ENCODE peak calls at places on chromosomes 12 and 14, in eight cellular contexts. N is Panc1; E is tibial artery; X is tibial nerve; C is left lung; J is sigmoid colon; Y is CD4-positive, CD25-positive, alpha-beta regulatory T cell; I is psoas muscle. D is an unnamed sample. For H3K4me1, the result is how much of the 10 kb centered on the place peaks cover.

GRCh38 chr12:107584523-107584922 is 101.1 kb upstream of the PWP1 start:
- DNase-seq in N (no peak), E (no peak), X (no peak), C (no peak), J (no peak), Y (no peak), I (no peak), D (no peak)

GRCh38 chr14:75824328-75824727 is 157.5 kb downstream of the TGFB3 start:
- DNase-seq in N (no peak), E (no peak), X (no peak), C (no peak), J (no peak), Y (no peak), I (no peak), D (no peak)

GRCh38 chr12:26195641-26196423 is 459 bp downstream of the SSPN start:
- DNase-seq in N (peak), E (peak), X (peak), C (peak), J (peak), Y (no peak), I (peak), D (no peak)

GRCh38 chr14:72763892-72764291 is 130.0 kb downstream of the DPF3 start:
- DNase-seq in N (no peak), E (no peak), X (no peak), C (no peak), J (no peak), Y (no peak), I (no peak), D (no peak)

GRCh38 chr14:28142400-28143015 is 624.1 kb upstream of the FOXG1 start:
- DNase-seq in N (no peak), E (no peak), X (no peak), C (no peak), J (no peak), Y (no peak), I (no peak), D (no peak)

GRCh38 chr12:59357811-59358210 is 238.0 kb upstream of the SLC16A7 start:
- DNase-seq in N (no peak), E (no peak), X (no peak), C (no peak), J (no peak), Y (no peak), I (no peak), D (no peak)

GRCh38 chr12:20716037-20716436 is 20.9 kb downstream of the SLCO1C1 start:
- DNase-seq in N (no peak), E (no peak), X (no peak), C (no peak), J (no peak), Y (no peak), I (no peak), D (no peak)

GRCh38 chr14:68527329-68527851 is 265.5 kb downstream of the ZFP36L1 start:
- DNase-seq in N (no peak), E (peak), X (no peak), C (no peak), J (no peak), Y (no peak), I (no peak), D (no peak)

GRCh38 chr12:116694653-116695463 is 43.0 kb downstream of the SPRING1 start:
- DNase-seq in N (no peak), E (no peak), X (no peak), C (no peak), J (no peak), Y (no peak), I (no peak), D (no peak)

GRCh38 chr12:44653886-44654527 is 222.1 kb downstream of the NELL2 start:
- DNase-seq in N (no peak), E (no peak), X (no peak), C (no peak), J (no peak), Y (no peak), I (no peak), D (no peak)

GRCh38 chr12:14934511-14934910 is 3.8 kb downstream of the ERP27 start:
- DNase-seq in N (no peak), E (no peak), X (no peak), C (no peak), J (no peak), Y (no peak), I (no peak), D (no peak)

GRCh38 chr12:122148657-122149056 is 25.4 kb downstream of the IL31 start:
- DNase-seq in N (no peak), E (no peak), X (no peak), C (no peak), J (no peak), Y (no peak), I (no peak), D (no peak)

GRCh38 chr14:100239200-100239839 is 376 bp downstream of the YY1 start:
- DNase-seq in N (no peak), E (no peak), X (peak), C (peak), J (peak), Y (no peak), I (peak), D (no peak)

GRCh38 chr14:56594428-56594827 is 14.8 kb downstream of the TMEM260 start:
- DNase-seq in N (no peak), E (no peak), X (no peak), C (no peak), J (no peak), Y (no peak), I (no peak), D (no peak)

GRCh38 chr12:6769003-6769389 is 2.8 kb downstream of the PTMS start:
- DNase-seq in N (no peak), E (no peak), X (peak), C (no peak), J (peak), Y (no peak), I (no peak), D (no peak)

GRCh38 chr14:93113678-93114067 is 2.1 kb downstream of the ITPK1 start:
- DNase-seq in N (no peak), E (no peak), X (no peak), C (no peak), J (no peak), Y (no peak), I (no peak), D (no peak)

DNA sequence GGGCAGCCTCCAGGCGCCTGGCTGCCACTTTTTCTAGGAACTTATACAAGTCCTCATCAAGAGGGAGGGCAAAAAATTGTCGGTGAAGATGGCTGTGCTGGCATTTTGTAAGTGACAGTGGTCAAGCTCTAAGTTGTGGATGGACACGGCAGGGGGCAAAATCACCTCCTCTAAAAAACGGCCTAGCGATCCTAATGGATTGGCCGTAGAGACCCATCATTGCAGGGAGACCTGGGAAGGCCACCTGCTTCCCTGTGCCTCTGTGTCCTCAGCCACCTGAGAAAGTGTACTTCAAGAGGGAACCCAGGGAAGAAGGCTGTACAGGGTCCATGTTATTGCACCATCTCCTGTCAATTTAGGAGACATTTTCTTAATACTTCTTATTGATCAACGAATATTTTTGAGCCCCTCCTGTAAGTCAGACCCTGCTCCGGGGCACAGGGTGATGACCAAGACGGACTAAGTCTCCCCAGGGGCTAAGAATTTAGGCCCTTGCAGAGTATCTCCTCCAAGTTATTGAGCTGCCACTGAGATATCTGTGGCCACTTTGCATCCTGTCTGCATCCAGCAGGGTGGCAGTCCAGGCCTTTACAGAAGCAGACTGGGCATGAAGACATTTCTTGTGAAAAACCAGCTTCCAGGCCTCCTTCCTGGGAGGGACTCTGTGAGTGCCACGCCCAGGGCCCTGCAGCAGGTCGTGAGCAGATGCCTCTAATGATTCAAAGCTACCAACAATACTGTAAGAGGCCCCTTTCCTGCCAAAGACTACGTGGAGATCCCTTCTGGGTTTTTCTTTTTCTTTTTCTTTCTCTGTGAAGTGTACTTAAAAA is 40.5 kb downstream of the PSMA6 start:
- DNase-seq in N (no peak), E (no peak), X (no peak), C (peak), J (no peak), Y (peak), I (no peak), D (peak)
- H3K4me1 ChIP-seq in N (half or more), E (half or more), X (half or more), C (half or more), J (under half), Y (under half), I (under half), D (under half)

GRCh38 chr14:22479781-22480464 is 109.1 kb downstream of the DAD1 start:
- DNase-seq in N (no peak), E (no peak), X (no peak), C (no peak), J (no peak), Y (no peak), I (no peak), D (no peak)
- H3K4me1 ChIP-seq in N (under half), E (under half), X (half or more), C (under half), J (under half), Y (under half), I (under half), D (under half)

DNA sequence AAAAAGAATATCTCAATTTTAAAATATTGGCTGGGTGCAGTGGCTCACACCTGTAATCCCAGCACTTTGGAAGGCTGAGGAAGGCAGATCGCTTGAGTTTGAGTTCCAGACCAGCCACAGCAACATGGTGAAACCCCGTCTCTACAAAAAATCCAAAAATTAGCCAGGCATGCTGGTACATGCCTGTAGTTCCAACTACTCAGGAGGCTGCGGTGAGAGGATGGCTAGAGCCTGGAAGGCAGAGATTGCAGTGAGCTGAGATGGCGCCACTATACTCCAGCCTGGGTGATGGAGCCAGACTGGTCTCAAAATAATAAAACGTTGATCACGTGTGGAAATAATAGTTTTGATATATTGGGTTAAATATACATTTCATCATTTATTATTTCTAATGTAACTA is 5.7 kb downstream of the MTRFR start:
- DNase-seq in N (no peak), E (no peak), X (no peak), C (no peak), J (no peak), Y (no peak), I (no peak), D (no peak)
- H3K4me1 ChIP-seq in N (under half), E (under half), X (half or more), C (under half), J (under half), Y (under half), I (under half), D (under half)

GRCh38 chr12:3133410-3133793 is 56.2 kb downstream of the TSPAN9 start:
- DNase-seq in N (no peak), E (no peak), X (no peak), C (no peak), J (no peak), Y (no peak), I (no peak), D (no peak)
- H3K4me1 ChIP-seq in N (under half), E (half or more), X (half or more), C (half or more), J (under half), Y (under half), I (under half), D (under half)

GRCh38 chr14:103404032-103404918 is 19.1 kb downstream of the MARK3 start:
- DNase-seq in N (no peak), E (no peak), X (no peak), C (no peak), J (no peak), Y (no peak), I (no peak), D (no peak)
- H3K4me1 ChIP-seq in N (under half), E (under half), X (half or more), C (half or more), J (half or more), Y (under half), I (half or more), D (under half)

GRCh38 chr12:27534765-27535161 is 10.8 kb downstream of the PPFIBP1 start:
- DNase-seq in N (no peak), E (no peak), X (no peak), C (no peak), J (no peak), Y (no peak), I (no peak), D (no peak)

GRCh38 chr12:27537855-27538675 is 14.1 kb downstream of the PPFIBP1 start:
- DNase-seq in N (no peak), E (no peak), X (no peak), C (no peak), J (no peak), Y (no peak), I (no peak), D (no peak)

GRCh38 chr12:27531916-27532315 is 7.9 kb downstream of the PPFIBP1 start:
- DNase-seq in N (no peak), E (no peak), X (no peak), C (no peak), J (no peak), Y (no peak), I (no peak), D (no peak)

GRCh38 chr12:27534060-27534764 is 10.2 kb downstream of the PPFIBP1 start:
- DNase-seq in N (no peak), E (no peak), X (no peak), C (no peak), J (no peak), Y (peak), I (no peak), D (no peak)

DNA sequence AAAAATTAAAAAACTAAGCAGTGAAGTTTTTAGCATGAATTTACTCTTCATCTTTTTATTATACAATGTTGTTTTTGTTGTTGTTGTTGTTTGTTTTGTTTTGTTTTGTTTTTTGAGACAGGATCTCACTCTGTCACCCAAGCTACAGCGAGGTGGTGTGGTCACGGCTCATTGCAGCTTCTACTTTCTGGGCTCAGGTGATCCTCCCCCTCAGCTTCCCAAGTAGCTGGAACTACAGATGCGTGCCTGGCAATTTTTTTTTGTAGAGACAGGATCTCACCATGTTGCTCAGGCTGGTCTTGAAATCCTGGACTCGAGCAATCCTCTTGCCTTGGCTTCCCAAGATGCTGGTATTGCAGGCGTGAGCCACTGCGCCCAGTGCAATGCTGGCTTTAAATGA is 11.3 kb downstream of the PPFIBP1 start:
- DNase-seq in N (no peak), E (no peak), X (no peak), C (no peak), J (no peak), Y (no peak), I (no peak), D (no peak)
- H3K4me1 ChIP-seq in N (under half), E (under half), X (under half), C (under half), J (half or more), Y (under half), I (under half), D (under half)

GRCh38 chr14:91354979-91355685 is 62.5 kb downstream of the CCDC88C start:
- DNase-seq in N (no peak), E (no peak), X (no peak), C (no peak), J (no peak), Y (no peak), I (no peak), D (no peak)

GRCh38 chr14:91358654-91359210 is 58.9 kb downstream of the CCDC88C start:
- DNase-seq in N (no peak), E (no peak), X (no peak), C (no peak), J (no peak), Y (no peak), I (no peak), D (no peak)

GRCh38 chr14:91357272-91357671 is 60.3 kb downstream of the CCDC88C start:
- DNase-seq in N (no peak), E (no peak), X (no peak), C (no peak), J (no peak), Y (no peak), I (no peak), D (no peak)

GRCh38 chr14:91356218-91356763 is 61.3 kb downstream of the CCDC88C start:
- DNase-seq in N (no peak), E (no peak), X (no peak), C (no peak), J (no peak), Y (no peak), I (no peak), D (no peak)

GRCh38 chr14:91357731-91358319 is 59.8 kb downstream of the CCDC88C start:
- DNase-seq in N (no peak), E (no peak), X (no peak), C (no peak), J (no peak), Y (no peak), I (no peak), D (no peak)
- H3K4me1 ChIP-seq in N (under half), E (under half), X (under half), C (under half), J (under half), Y (half or more), I (under half), D (under half)

GRCh38 chr12:46386877-46387629 is 14.5 kb upstream of the SLC38A2 start:
- DNase-seq in N (no peak), E (peak), X (no peak), C (peak), J (no peak), Y (no peak), I (no peak), D (no peak)
- H3K4me1 ChIP-seq in N (half or more), E (under half), X (half or more), C (half or more), J (half or more), Y (under half), I (under half), D (under half)

GRCh38 chr12:23760495-23760894 is 189.0 kb downstream of the SOX5 start:
- DNase-seq in N (no peak), E (no peak), X (no peak), C (no peak), J (no peak), Y (no peak), I (no peak), D (no peak)

GRCh38 chr12:23756416-23756815 is 193.1 kb downstream of the SOX5 start:
- DNase-seq in N (no peak), E (no peak), X (no peak), C (no peak), J (no peak), Y (no peak), I (no peak), D (no peak)

GRCh38 chr12:23752245-23752644 is 197.2 kb downstream of the SOX5 start:
- DNase-seq in N (no peak), E (no peak), X (no peak), C (no peak), J (no peak), Y (no peak), I (no peak), D (no peak)

GRCh38 chr12:23753627-23754358 is 195.7 kb downstream of the SOX5 start:
- DNase-seq in N (no peak), E (no peak), X (no peak), C (no peak), J (no peak), Y (no peak), I (no peak), D (no peak)

DNA sequence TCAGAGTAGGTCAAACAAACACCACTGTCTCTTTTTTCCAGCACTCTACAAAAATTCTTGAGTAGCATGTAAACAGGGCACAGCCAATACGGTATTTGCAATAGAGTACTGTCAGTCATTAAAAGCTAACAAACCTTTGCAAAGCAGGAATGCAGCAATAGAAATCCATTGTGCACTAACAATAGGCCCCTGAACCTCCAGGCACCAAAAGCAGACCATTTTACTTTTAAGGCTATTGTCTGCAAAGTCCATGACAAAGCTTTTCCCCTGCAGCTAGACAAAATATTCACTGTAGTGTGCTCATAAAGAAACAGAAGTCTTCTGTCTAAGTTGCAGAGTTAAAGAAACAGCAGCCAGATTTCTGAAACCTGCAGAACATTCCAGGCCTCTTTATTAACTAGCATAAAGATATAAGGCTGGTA is 191.9 kb downstream of the SOX5 start:
- DNase-seq in N (no peak), E (no peak), X (no peak), C (no peak), J (no peak), Y (no peak), I (no peak), D (no peak)
- H3K4me1 ChIP-seq in N (under half), E (under half), X (under half), C (under half), J (under half), Y (under half), I (under half), D (under half)